ENCODE peak calls at places on chromosomes 12 and 14, in five cellular contexts. One of them, this sample, is unnamed.

GRCh38 chr14:90573385-90574105 is 176.7 kb downstream of the CALM1 start:
- DNase-seq in AG04450: no peak
- DNase-seq in GM23248: no peak
- DNase-seq in cardiac fibroblast: no peak
- DNase-seq in fibroblast of lung: no peak
- DNase-seq in this sample: no peak

GRCh38 chr14:102891111-102891510 is 31.4 kb upstream of the AMN start:
- DNase-seq in AG04450: no peak
- DNase-seq in GM23248: no peak
- DNase-seq in cardiac fibroblast: no peak
- DNase-seq in fibroblast of lung: no peak
- DNase-seq in this sample: no peak

GRCh38 chr12:106015646-106016045 is 123.1 kb downstream of the NUAK1 start:
- DNase-seq in AG04450: no peak
- DNase-seq in GM23248: no peak
- DNase-seq in cardiac fibroblast: no peak
- DNase-seq in fibroblast of lung: no peak
- DNase-seq in this sample: no peak

GRCh38 chr12:129067482-129067881 is 214.2 kb downstream of the GLT1D1 start:
- DNase-seq in AG04450: no peak
- DNase-seq in GM23248: no peak
- DNase-seq in cardiac fibroblast: no peak
- DNase-seq in fibroblast of lung: peak; percentile 21
- DNase-seq in this sample: no peak

GRCh38 chr12:6952860-6953416 is 1.8 kb downstream of the PTPN6 start:
- DNase-seq in AG04450: no peak
- DNase-seq in GM23248: no peak
- DNase-seq in cardiac fibroblast: no peak
- DNase-seq in fibroblast of lung: no peak
- DNase-seq in this sample: no peak

GRCh38 chr12:32558941-32559340 is 120.2 kb upstream of the DNM1L start:
- DNase-seq in AG04450: no peak
- DNase-seq in GM23248: peak; percentile 85
- DNase-seq in cardiac fibroblast: peak; percentile 79
- DNase-seq in fibroblast of lung: no peak
- DNase-seq in this sample: no peak

GRCh38 chr12:53551889-53552291 is 44.6 kb upstream of the NPFF start:
- DNase-seq in AG04450: no peak
- DNase-seq in GM23248: no peak
- DNase-seq in cardiac fibroblast: no peak
- DNase-seq in fibroblast of lung: no peak
- DNase-seq in this sample: no peak

GRCh38 chr14:105300542-105301102 is at the start of gene BRF1:
- DNase-seq in AG04450: peak; percentile 63
- DNase-seq in GM23248: peak; percentile 96
- DNase-seq in cardiac fibroblast: peak; percentile 94
- DNase-seq in fibroblast of lung: peak; percentile 88
- DNase-seq in this sample: peak; percentile 66

GRCh38 chr12:59657266-59657665 is 61.4 kb downstream of the SLC16A7 start:
- DNase-seq in AG04450: no peak
- DNase-seq in GM23248: peak; percentile 45
- DNase-seq in cardiac fibroblast: peak; percentile 48
- DNase-seq in fibroblast of lung: peak; percentile 83
- DNase-seq in this sample: no peak

GRCh38 chr14:69640931-69641330 is 29.5 kb downstream of the SUSD6 start:
- DNase-seq in AG04450: no peak
- DNase-seq in GM23248: no peak
- DNase-seq in cardiac fibroblast: no peak
- DNase-seq in fibroblast of lung: no peak
- DNase-seq in this sample: no peak

GRCh38 chr12:108884116-108885012 is 4.5 kb downstream of the DAO start:
- DNase-seq in AG04450: no peak
- DNase-seq in GM23248: peak; percentile 37
- DNase-seq in cardiac fibroblast: peak; percentile 50
- DNase-seq in fibroblast of lung: no peak
- DNase-seq in this sample: no peak

GRCh38 chr14:52563120-52563519 is 10.5 kb downstream of the GPR137C start:
- DNase-seq in AG04450: peak; percentile 16
- DNase-seq in GM23248: peak; percentile 84
- DNase-seq in cardiac fibroblast: peak; percentile 55
- DNase-seq in fibroblast of lung: peak; percentile 68
- DNase-seq in this sample: peak; percentile 36

GRCh38 chr12:66693901-66694513 is 15.1 kb upstream of the GRIP1 start:
- DNase-seq in AG04450: peak; percentile 36
- DNase-seq in GM23248: peak; percentile 81
- DNase-seq in cardiac fibroblast: peak; percentile 81
- DNase-seq in fibroblast of lung: peak; percentile 64
- DNase-seq in this sample: peak; percentile 25

GRCh38 chr12:118371354-118372282 is 1.1 kb downstream of the TAOK3 start:
- DNase-seq in AG04450: no peak
- DNase-seq in GM23248: peak; percentile 61
- DNase-seq in cardiac fibroblast: no peak
- DNase-seq in fibroblast of lung: peak; percentile 22
- DNase-seq in this sample: no peak

GRCh38 chr14:102902523-102903247 is 19.8 kb upstream of the AMN start:
- DNase-seq in AG04450: no peak
- DNase-seq in GM23248: no peak
- DNase-seq in cardiac fibroblast: no peak
- DNase-seq in fibroblast of lung: no peak
- DNase-seq in this sample: no peak

GRCh38 chr12:111715242-111715641 is 29.4 kb downstream of the ACAD10 start:
- DNase-seq in AG04450: no peak
- DNase-seq in GM23248: peak; percentile 2
- DNase-seq in cardiac fibroblast: no peak
- DNase-seq in fibroblast of lung: peak; percentile 6
- DNase-seq in this sample: no peak

GRCh38 chr14:77186911-77187648 is 5.5 kb downstream of the TMEM63C start:
- DNase-seq in AG04450: no peak
- DNase-seq in GM23248: peak; percentile 54
- DNase-seq in cardiac fibroblast: peak; percentile 49
- DNase-seq in fibroblast of lung: peak; percentile 93
- DNase-seq in this sample: peak; percentile 23

GRCh38 chr14:32808574-32809098 is 130.0 kb upstream of the NPAS3 start:
- DNase-seq in AG04450: no peak
- DNase-seq in GM23248: peak; percentile 13
- DNase-seq in cardiac fibroblast: peak; percentile 69
- DNase-seq in fibroblast of lung: peak; percentile 69
- DNase-seq in this sample: peak; percentile 35

GRCh38 chr12:131087302-131087818 is 133.7 kb downstream of the ADGRD1 start:
- DNase-seq in AG04450: no peak
- DNase-seq in GM23248: no peak
- DNase-seq in cardiac fibroblast: no peak
- DNase-seq in fibroblast of lung: no peak
- DNase-seq in this sample: no peak

GRCh38 chr12:127903146-127903545 is 363.8 kb upstream of the TMEM132C start:
- DNase-seq in AG04450: no peak
- DNase-seq in GM23248: peak; percentile 28
- DNase-seq in cardiac fibroblast: no peak
- DNase-seq in fibroblast of lung: peak; percentile 82
- DNase-seq in this sample: no peak

GRCh38 chr14:26528415-26529182 is 69.2 kb downstream of the NOVA1 start:
- DNase-seq in AG04450: no peak
- DNase-seq in GM23248: peak; percentile 60
- DNase-seq in cardiac fibroblast: peak; percentile 25
- DNase-seq in fibroblast of lung: peak; percentile 61
- DNase-seq in this sample: peak; percentile 36

GRCh38 chr14:70257526-70257925 is 68.8 kb upstream of the SLC8A3 start:
- DNase-seq in AG04450: no peak
- DNase-seq in GM23248: no peak
- DNase-seq in cardiac fibroblast: no peak
- DNase-seq in fibroblast of lung: no peak
- DNase-seq in this sample: no peak

GRCh38 chr12:6962285-6963015 is 8.0 kb downstream of the PHB2 start:
- DNase-seq in AG04450: no peak
- DNase-seq in GM23248: no peak
- DNase-seq in cardiac fibroblast: no peak
- DNase-seq in fibroblast of lung: no peak
- DNase-seq in this sample: no peak

GRCh38 chr12:106743270-106743988 is 31.1 kb upstream of the RIC8B start:
- DNase-seq in AG04450: no peak
- DNase-seq in GM23248: no peak
- DNase-seq in cardiac fibroblast: no peak
- DNase-seq in fibroblast of lung: no peak
- DNase-seq in this sample: no peak

GRCh38 chr14:100891051-100891450 is 12.5 kb downstream of the RTL1 start:
- DNase-seq in AG04450: no peak
- DNase-seq in GM23248: no peak
- DNase-seq in cardiac fibroblast: no peak
- DNase-seq in fibroblast of lung: no peak
- DNase-seq in this sample: no peak

GRCh38 chr12:47860873-47861272 is 41.2 kb upstream of the HDAC7 start:
- DNase-seq in AG04450: no peak
- DNase-seq in GM23248: no peak
- DNase-seq in cardiac fibroblast: no peak
- DNase-seq in fibroblast of lung: no peak
- DNase-seq in this sample: no peak

GRCh38 chr14:105492051-105492965 is 1.3 kb downstream of the TEDC1 start:
- DNase-seq in AG04450: no peak
- DNase-seq in GM23248: no peak
- DNase-seq in cardiac fibroblast: no peak
- DNase-seq in fibroblast of lung: no peak
- DNase-seq in this sample: no peak

GRCh38 chr14:105135700-105136395 is 32.7 kb downstream of the JAG2 start:
- DNase-seq in AG04450: no peak
- DNase-seq in GM23248: no peak
- DNase-seq in cardiac fibroblast: no peak
- DNase-seq in fibroblast of lung: no peak
- DNase-seq in this sample: no peak

GRCh38 chr14:29463727-29464370 is 463.8 kb downstream of the PRKD1 start:
- DNase-seq in AG04450: no peak
- DNase-seq in GM23248: peak; percentile 24
- DNase-seq in cardiac fibroblast: peak; percentile 57
- DNase-seq in fibroblast of lung: peak; percentile 29
- DNase-seq in this sample: no peak

GRCh38 chr14:94561656-94562010 is 391 bp downstream of the SERPINA4 start:
- DNase-seq in AG04450: no peak
- DNase-seq in GM23248: no peak
- DNase-seq in cardiac fibroblast: no peak
- DNase-seq in fibroblast of lung: no peak
- DNase-seq in this sample: no peak

GRCh38 chr12:58465418-58465817 is 454.9 kb downstream of the LRIG3 start:
- DNase-seq in AG04450: no peak
- DNase-seq in GM23248: peak; percentile 28
- DNase-seq in cardiac fibroblast: no peak
- DNase-seq in fibroblast of lung: peak; percentile 50
- DNase-seq in this sample: no peak

GRCh38 chr12:27814411-27814810 is 34.4 kb upstream of the MANSC4 start:
- DNase-seq in AG04450: no peak
- DNase-seq in GM23248: peak; percentile 1
- DNase-seq in cardiac fibroblast: peak; percentile 31
- DNase-seq in fibroblast of lung: peak; percentile 7
- DNase-seq in this sample: no peak

GRCh38 chr12:96401061-96401871 is 1.0 kb upstream of the CDK17 start:
- DNase-seq in AG04450: peak; percentile 61
- DNase-seq in GM23248: peak; percentile 88
- DNase-seq in cardiac fibroblast: peak; percentile 91
- DNase-seq in fibroblast of lung: peak; percentile 79
- DNase-seq in this sample: no peak

GRCh38 chr12:121628536-121628935 is 2.2 kb downstream of the ORAI1 start:
- DNase-seq in AG04450: no peak
- DNase-seq in GM23248: no peak
- DNase-seq in cardiac fibroblast: no peak
- DNase-seq in fibroblast of lung: no peak
- DNase-seq in this sample: no peak
- H3K4me3 ChIP-seq in AG04450: peak overlapping the region; percentile 70
- H3K4me3 ChIP-seq in GM23248: no peak overlapping the region
- H3K4me3 ChIP-seq in cardiac fibroblast: no peak overlapping the region
- H3K4me3 ChIP-seq in fibroblast of lung: peak overlapping the region; percentile 77
- H3K4me3 ChIP-seq in this sample: no peak overlapping the region

GRCh38 chr14:60510976-60511599 is 2.1 kb downstream of the SIX6 start:
- DNase-seq in AG04450: no peak
- DNase-seq in GM23248: no peak
- DNase-seq in cardiac fibroblast: no peak
- DNase-seq in fibroblast of lung: no peak
- DNase-seq in this sample: no peak
- H3K4me3 ChIP-seq in AG04450: no peak overlapping the region
- H3K4me3 ChIP-seq in GM23248: no peak overlapping the region
- H3K4me3 ChIP-seq in cardiac fibroblast: no peak overlapping the region
- H3K4me3 ChIP-seq in fibroblast of lung: no peak overlapping the region
- H3K4me3 ChIP-seq in this sample: no peak overlapping the region

DNA sequence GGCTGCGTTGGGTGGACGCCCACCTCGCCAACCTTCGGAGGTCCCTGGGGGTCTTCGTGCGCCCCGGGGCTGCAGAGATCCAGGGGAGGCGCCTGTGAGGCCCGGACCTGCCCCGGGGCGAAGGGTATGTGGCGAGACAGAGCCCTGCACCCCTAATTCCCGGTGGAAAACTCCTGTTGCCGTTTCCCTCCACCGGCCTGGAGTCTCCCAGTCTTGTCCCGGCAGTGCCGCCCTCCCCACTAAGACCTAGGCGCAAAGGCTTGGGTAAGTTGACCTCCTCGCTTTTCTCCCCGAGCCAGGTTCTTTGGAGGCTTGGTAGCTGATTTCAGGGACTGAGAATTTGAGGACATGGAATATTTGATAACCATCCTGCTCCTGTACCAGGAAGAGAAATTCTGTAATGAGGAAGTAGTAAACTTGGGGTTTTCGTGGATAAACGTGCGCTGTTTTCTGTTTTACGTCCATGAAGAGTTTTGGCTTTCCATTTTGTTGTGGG is 530 bp downstream of the APAF1 start:
- DNase-seq in AG04450: no peak
- DNase-seq in GM23248: peak; percentile 48
- DNase-seq in cardiac fibroblast: peak; percentile 20
- DNase-seq in fibroblast of lung: peak; percentile 3
- DNase-seq in this sample: no peak
- H3K4me3 ChIP-seq in AG04450: peak overlapping the region; percentile 74
- H3K4me3 ChIP-seq in GM23248: peak overlapping the region; percentile 86
- H3K4me3 ChIP-seq in cardiac fibroblast: peak overlapping the region; percentile 98
- H3K4me3 ChIP-seq in fibroblast of lung: peak overlapping the region; percentile 98
- H3K4me3 ChIP-seq in this sample: peak overlapping the region; percentile 87

GRCh38 chr14:37590810-37591139 is 4.3 kb downstream of the FOXA1 start:
- DNase-seq in AG04450: no peak
- DNase-seq in GM23248: no peak
- DNase-seq in cardiac fibroblast: no peak
- DNase-seq in fibroblast of lung: no peak
- DNase-seq in this sample: no peak

GRCh38 chr14:37587881-37588666 is 7.0 kb downstream of the FOXA1 start:
- DNase-seq in AG04450: no peak
- DNase-seq in GM23248: peak; percentile 26
- DNase-seq in cardiac fibroblast: no peak
- DNase-seq in fibroblast of lung: no peak
- DNase-seq in this sample: no peak

GRCh38 chr14:37588667-37588955 is 6.4 kb downstream of the FOXA1 start:
- DNase-seq in AG04450: no peak
- DNase-seq in GM23248: no peak
- DNase-seq in cardiac fibroblast: no peak
- DNase-seq in fibroblast of lung: no peak
- DNase-seq in this sample: no peak

GRCh38 chr14:37590096-37590809 is 4.8 kb downstream of the FOXA1 start:
- DNase-seq in AG04450: no peak
- DNase-seq in GM23248: no peak
- DNase-seq in cardiac fibroblast: no peak
- DNase-seq in fibroblast of lung: no peak
- DNase-seq in this sample: no peak

GRCh38 chr14:37588956-37589737 is 5.9 kb downstream of the FOXA1 start:
- DNase-seq in AG04450: no peak
- DNase-seq in GM23248: no peak
- DNase-seq in cardiac fibroblast: no peak
- DNase-seq in fibroblast of lung: no peak
- DNase-seq in this sample: no peak
- H3K4me3 ChIP-seq in AG04450: no peak overlapping the region
- H3K4me3 ChIP-seq in GM23248: no peak overlapping the region
- H3K4me3 ChIP-seq in cardiac fibroblast: no peak overlapping the region
- H3K4me3 ChIP-seq in fibroblast of lung: no peak overlapping the region
- H3K4me3 ChIP-seq in this sample: no peak overlapping the region